ENCODE peak calls at places on chromosomes 5 and 9, in four cellular contexts. K is H1, J is K562, V is HepG2. Y is an unnamed sample.

GRCh38 chr9:98775831-98776441 is 20.4 kb downstream of the ANKS6 start:
- DNase-seq in K (no peak), J (peak; percentile 81), V (peak; percentile 67), Y (no peak)

GRCh38 chr9:134434896-134435506 is 108.7 kb downstream of the RXRA start:
- DNase-seq in K (no peak), J (no peak), V (peak; percentile 97), Y (no peak)

GRCh38 chr9:17795708-17796107 is 216.8 kb downstream of the SH3GL2 start:
- DNase-seq in K (no peak), J (peak; percentile 4), V (no peak), Y (no peak)

GRCh38 chr5:6328173-6328572 is 50.2 kb downstream of the MED10 start:
- DNase-seq in K (peak; percentile 27), J (peak; percentile 54), V (peak; percentile 12), Y (no peak)

GRCh38 chr5:130529716-130530485 is 625.6 kb downstream of the CHSY3 start:
- DNase-seq in K (no peak), J (no peak), V (no peak), Y (no peak)

GRCh38 chr5:137923856-137924255 is 34.6 kb downstream of the PKD2L2 start:
- DNase-seq in K (no peak), J (no peak), V (no peak), Y (no peak)

GRCh38 chr5:73638344-73639095 is 12.5 kb downstream of the ARHGEF28 start:
- DNase-seq in K (no peak), J (no peak), V (no peak), Y (no peak)

GRCh38 chr9:3794005-3794404 is 268.2 kb upstream of the RFX3 start:
- DNase-seq in K (no peak), J (no peak), V (peak; percentile 88), Y (no peak)

GRCh38 chr5:140322751-140323731 is 20.1 kb upstream of the PFDN1 start:
- DNase-seq in K (no peak), J (no peak), V (peak; percentile 72), Y (no peak)

GRCh38 chr9:13552606-13553215 is 273.2 kb upstream of the MPDZ start:
- DNase-seq in K (no peak), J (no peak), V (no peak), Y (no peak)

GRCh38 chr9:33498387-33498786 is 24.7 kb upstream of the NOL6 start:
- DNase-seq in K (no peak), J (no peak), V (no peak), Y (no peak)

GRCh38 chr5:31664566-31664965 is 25.6 kb downstream of the PDZD2 start:
- DNase-seq in K (peak; percentile 75), J (peak; percentile 52), V (peak; percentile 55), Y (no peak)

GRCh38 chr5:178339272-178339671 is 106.7 kb upstream of the PHYKPL start:
- DNase-seq in K (no peak), J (no peak), V (no peak), Y (no peak)

GRCh38 chr5:111948517-111948916 is 191.5 kb upstream of the NREP start:
- DNase-seq in K (no peak), J (no peak), V (no peak), Y (no peak)

GRCh38 chr9:136721339-136722092 is 9.1 kb downstream of the DIPK1B start:
- DNase-seq in K (no peak), J (no peak), V (no peak), Y (no peak)

GRCh38 chr5:123436201-123436600 is 13.0 kb upstream of the CEP120 start:
- DNase-seq in K (no peak), J (no peak), V (no peak), Y (no peak)

GRCh38 chr5:53071738-53072137 is 37.8 kb downstream of the MOCS2 start:
- DNase-seq in K (no peak), J (no peak), V (no peak), Y (no peak)

GRCh38 chr5:175595905-175596304 is 62.0 kb upstream of the HRH2 start:
- DNase-seq in K (no peak), J (no peak), V (no peak), Y (no peak)

GRCh38 chr9:16031486-16031885 is 478.6 kb downstream of the CCDC171 start:
- DNase-seq in K (no peak), J (no peak), V (no peak), Y (no peak)

GRCh38 chr9:16033253-16033652 is 480.4 kb downstream of the CCDC171 start:
- DNase-seq in K (no peak), J (no peak), V (no peak), Y (no peak)

GRCh38 chr9:16031971-16032370 is 479.1 kb downstream of the CCDC171 start:
- DNase-seq in K (no peak), J (no peak), V (no peak), Y (no peak)

GRCh38 chr9:16033921-16034320 is 481.1 kb downstream of the CCDC171 start:
- DNase-seq in K (no peak), J (no peak), V (no peak), Y (no peak)

GRCh38 chr9:16032799-16033198 is 480.0 kb downstream of the CCDC171 start:
- DNase-seq in K (no peak), J (no peak), V (no peak), Y (no peak)
- TF ChIP-seq HDAC6 in K (no peak), J (no peak), V (no peak), Y (no peak)

DNA sequence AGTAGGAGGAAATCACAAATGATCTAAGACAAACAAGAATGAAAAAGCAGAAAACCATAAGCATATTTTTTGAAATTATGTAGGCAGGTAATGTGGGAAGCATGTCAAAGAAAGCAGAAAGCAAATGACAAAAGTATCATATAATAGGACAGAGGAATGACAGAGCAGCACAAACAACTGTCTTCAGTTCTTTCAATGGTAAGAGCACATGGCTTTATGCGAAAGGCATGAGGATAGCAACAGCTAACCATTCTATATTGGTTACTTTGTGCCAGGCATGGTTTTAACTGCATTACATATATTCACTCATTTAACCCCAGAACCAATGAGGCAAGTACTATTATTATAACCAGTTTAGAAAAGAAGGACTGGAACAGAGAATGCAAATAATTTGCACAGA is 137.4 kb downstream of the FBXL7 start:
- DNase-seq in K (no peak), J (no peak), V (no peak), Y (no peak)
- TF ChIP-seq MAX in K (no peak), J (no peak), V (no peak), Y (no peak)

DNA sequence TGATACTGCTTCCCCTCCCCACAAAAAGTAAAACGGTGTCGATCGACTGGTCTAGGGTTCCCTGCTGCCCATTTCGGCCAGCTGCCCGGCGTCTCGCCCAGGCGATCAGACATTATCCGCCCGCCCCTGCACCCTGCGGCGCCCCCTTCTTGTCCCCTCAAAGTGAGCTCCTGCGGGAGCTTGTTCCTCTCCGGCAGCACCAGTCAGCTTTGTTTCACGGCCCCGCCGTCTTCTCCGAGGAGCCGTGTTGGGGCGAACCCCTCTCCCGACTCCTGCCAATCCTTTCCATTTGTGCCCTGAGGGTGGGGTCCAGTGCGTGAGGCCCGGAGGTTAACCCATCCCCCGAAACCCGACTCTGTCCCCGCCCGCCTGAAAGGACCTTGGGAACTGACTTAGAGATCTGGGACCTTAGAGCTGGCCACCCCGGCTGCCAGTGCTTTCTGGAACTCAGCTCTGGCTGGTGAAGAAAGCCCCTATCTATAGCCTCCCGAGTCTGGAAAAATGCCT is 518 bp downstream of the UBE2B start:
- DNase-seq in K (peak; percentile 41), J (peak; percentile 58), V (peak; percentile 56), Y (no peak)
- TF ChIP-seq HDAC6 in K (no peak), J (no peak), V (no peak), Y (no peak)

DNA sequence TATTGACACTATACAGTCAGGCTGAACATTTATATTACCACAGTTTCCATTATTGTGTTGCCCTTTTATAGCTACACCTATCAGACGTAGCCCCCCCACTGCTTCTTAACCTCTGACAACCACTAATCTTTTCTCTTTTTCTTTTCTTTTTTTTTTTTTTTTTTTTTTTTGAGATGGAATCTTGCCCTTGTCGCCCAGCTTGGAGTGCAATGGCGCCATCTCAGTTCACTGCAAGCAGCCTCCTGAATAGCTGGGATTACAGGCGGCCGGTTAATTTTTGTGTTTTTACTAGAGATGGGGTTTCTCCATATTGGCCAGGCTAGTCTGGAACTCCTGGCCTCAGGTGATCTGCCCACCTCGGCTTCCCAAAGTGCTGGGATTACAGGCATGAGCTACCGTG is 75.4 kb downstream of the UHRF2 start:
- DNase-seq in K (no peak), J (no peak), V (no peak), Y (no peak)
- TF ChIP-seq MAX in K (no peak), J (no peak), V (no peak), Y (no peak)

GRCh38 chr9:16175461-16175860 is 622.6 kb downstream of the CCDC171 start:
- DNase-seq in K (no peak), J (no peak), V (no peak), Y (no peak)
- TF ChIP-seq HDAC6 in K (no peak), J (no peak), V (no peak), Y (no peak)

DNA sequence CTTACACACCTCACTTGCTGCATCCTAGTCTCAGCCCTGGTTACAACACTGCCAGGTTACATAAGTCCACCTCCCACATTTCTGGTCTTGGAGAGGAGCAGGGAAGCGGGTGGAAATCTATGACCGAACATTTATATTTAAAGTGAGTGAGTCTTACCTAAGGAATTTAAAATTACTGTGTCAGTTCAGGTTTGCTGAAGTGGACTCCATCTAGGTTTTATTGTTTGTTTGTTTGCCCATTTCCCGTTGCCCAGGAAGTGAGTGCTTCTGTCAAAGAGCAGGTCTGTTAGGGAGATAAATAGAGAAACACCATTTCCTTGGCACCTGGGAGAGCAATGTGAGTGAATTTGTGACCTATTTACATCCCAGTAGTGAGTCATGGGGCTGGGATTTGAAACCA is 179.5 kb downstream of the KIF4B start:
- DNase-seq in K (no peak), J (no peak), V (no peak), Y (no peak)
- TF ChIP-seq MAX in K (no peak), J (no peak), V (no peak), Y (no peak)

DNA sequence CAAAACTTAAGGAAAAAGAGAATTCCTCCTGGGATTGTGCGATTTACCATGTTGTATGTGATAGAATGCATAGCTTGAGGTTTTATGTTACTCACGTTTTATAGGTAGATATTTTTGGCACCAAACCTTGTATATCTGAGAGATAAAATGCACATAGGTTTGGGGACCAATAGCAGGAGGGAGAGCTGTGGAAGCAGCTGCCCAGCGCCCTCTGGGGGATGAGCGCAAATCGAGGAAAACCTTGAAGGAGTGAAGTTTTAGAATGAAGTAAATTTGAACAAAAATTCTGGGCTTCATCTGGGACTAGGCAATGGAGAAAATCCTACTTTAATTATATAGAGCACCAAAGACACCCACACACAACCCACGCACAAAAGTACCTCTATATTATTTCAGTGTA is 197.0 kb downstream of the ADCY2 start:
- DNase-seq in K (no peak), J (no peak), V (no peak), Y (no peak)
- TF ChIP-seq HDAC6 in K (no peak), J (no peak), V (no peak), Y (no peak)

DNA sequence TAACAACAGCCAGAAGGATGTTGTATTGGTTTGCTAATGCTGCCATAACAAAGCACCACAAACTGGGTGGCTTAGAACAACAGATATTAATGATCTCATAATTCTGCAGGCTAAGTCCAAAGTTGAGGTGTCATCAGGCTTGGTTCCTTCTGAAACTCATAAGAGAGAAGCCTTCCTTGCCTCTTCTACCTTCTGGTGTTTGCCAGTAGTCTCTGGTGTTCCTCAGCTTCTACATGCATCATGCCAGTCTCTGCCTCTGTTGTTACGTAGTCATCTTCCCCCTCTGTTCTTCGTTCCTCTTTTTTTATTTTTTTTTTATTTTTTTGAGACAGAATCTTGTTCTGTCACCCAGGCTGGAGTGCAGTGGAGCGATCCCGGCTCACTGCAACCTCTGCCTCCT is 61.8 kb downstream of the LRRC70 start:
- DNase-seq in K (no peak), J (no peak), V (no peak), Y (no peak)
- TF ChIP-seq MAX in K (no peak), J (no peak), V (no peak), Y (no peak)

Y was measured in GM12878.